ENCODE peak calls at places on chromosomes 16 and 17, in seven cellular contexts. X is germinal center; J is stimulated activated naive B cell treated with anti-CD40 and anti-IgM and Interleukin-4, amounts not matched to agents 10 μg/mL and 1 μg/mL and 100 μg/mL, for 72 hours; P is Calu3; R is nucleus accumbens; O is HuH-7; N is sigmoid colon. F is an unnamed sample.

GRCh38 chr17:48641541-48642058 is 15.4 kb upstream of the HOXB9 start:
- DNase-seq in X (no peak), J (no peak), P (no peak), R (no peak), O (no peak), N (peak), F (peak)

GRCh38 chr16:50195756-50196155 is 42.6 kb downstream of the TENT4B start:
- DNase-seq in X (no peak), J (no peak), P (no peak), R (no peak), O (no peak), N (no peak), F (no peak)

GRCh38 chr17:55005520-55005919 is 37.0 kb downstream of the STXBP4 start:
- DNase-seq in X (no peak), J (no peak), P (no peak), R (no peak), O (peak), N (no peak), F (peak)

GRCh38 chr16:17416461-17417221 is 54.1 kb downstream of the XYLT1 start:
- DNase-seq in X (peak), J (peak), P (no peak), R (peak), O (no peak), N (no peak), F (no peak)

GRCh38 chr16:80807916-80808315 is 3.5 kb upstream of the CDYL2 start:
- DNase-seq in X (no peak), J (no peak), P (no peak), R (no peak), O (no peak), N (no peak), F (no peak)

GRCh38 chr17:4626734-4627256 is 14.7 kb downstream of the ALOX15 start:
- DNase-seq in X (no peak), J (no peak), P (no peak), R (no peak), O (no peak), N (no peak), F (no peak)

GRCh38 chr16:18788828-18789514 is 1.2 kb downstream of the RPS15A start:
- DNase-seq in X (peak), J (no peak), P (no peak), R (no peak), O (no peak), N (no peak), F (no peak)

GRCh38 chr17:16123531-16123930 is 91.8 kb downstream of the NCOR1 start:
- DNase-seq in X (no peak), J (no peak), P (no peak), R (no peak), O (no peak), N (no peak), F (no peak)

F was measured in Caco-2.